ENCODE peak calls at places on chromosomes 5 and 9, in four cellular contexts. L is stimulated activated CD8-positive, alpha-beta memory T cell treated with anti-CD3 and anti-CD28 coated beads, Interleukin-4, amount 100 ng/mL, for 4 hours; U is pulmonary artery endothelial cell; F is HuH-7. R is an unnamed sample.

GRCh38 chr9:18526686-18527085 is 52.7 kb downstream of the ADAMTSL1 start:
- DNase-seq in L (no peak), U (no peak), F (no peak), R (no peak)

GRCh38 chr5:56552612-56553268 is 262.6 kb upstream of the MAP3K1 start:
- DNase-seq in L (no peak), U (no peak), F (no peak), R (no peak)

GRCh38 chr9:123358181-123358894 is 2.3 kb downstream of the CRB2 start:
- DNase-seq in L (no peak), U (no peak), F (no peak), R (no peak)

GRCh38 chr9:96317335-96317980 is 15.5 kb upstream of the HSD17B3 start:
- DNase-seq in L (peak), U (no peak), F (peak), R (peak)

GRCh38 chr5:6847896-6848295 is 134.7 kb downstream of the TENT4A start:
- DNase-seq in L (no peak), U (no peak), F (no peak), R (no peak)

GRCh38 chr5:173642895-173643481 is 26.5 kb upstream of the BOD1 start:
- DNase-seq in L (no peak), U (no peak), F (no peak), R (no peak)

GRCh38 chr5:123545506-123545905 is 33.5 kb downstream of the CSNK1G3 start:
- DNase-seq in L (no peak), U (no peak), F (no peak), R (peak)

GRCh38 chr5:109705596-109705995 is 15.9 kb downstream of the MAN2A1 start:
- DNase-seq in L (no peak), U (no peak), F (no peak), R (no peak)

GRCh38 chr5:73066466-73066865 is 53.9 kb upstream of the TMEM171 start:
- DNase-seq in L (no peak), U (no peak), F (no peak), R (no peak)

GRCh38 chr5:68534131-68534940 is 318.8 kb downstream of the PIK3R1 start:
- DNase-seq in L (no peak), U (no peak), F (peak), R (no peak)

GRCh38 chr5:149079883-149080282 is 17.0 kb upstream of the SH3TC2 start:
- DNase-seq in L (no peak), U (no peak), F (no peak), R (peak)

GRCh38 chr9:83231039-83231438 is 168.1 kb upstream of the RASEF start:
- DNase-seq in L (no peak), U (no peak), F (no peak), R (no peak)

GRCh38 chr5:136018814-136019777 is 9.7 kb upstream of the TGFBI start:
- DNase-seq in L (no peak), U (no peak), F (no peak), R (peak)

R was measured in lung microvascular endothelial cell.